ENCODE peak calls at places on chromosomes 11 and 22, in six cellular contexts. C is testis, W is NB4, P is cardiac fibroblast, S is neural progenitor cell, N is AG04450. R is an unnamed sample.

GRCh38 chr11:114914231-114915005 is 236.1 kb downstream of the NXPE2 start:
- DNase-seq in P (no peak), C (no peak), W (no peak), S (no peak), N (no peak), R (no peak)

GRCh38 chr22:22882033-22882717 is 5.4 kb upstream of the IGLL5 start:
- DNase-seq in P (peak), S (no peak), N (no peak), W (peak), C (no peak), R (peak)

GRCh38 chr11:126082251-126083109 is 19.8 kb upstream of the CDON start:
- DNase-seq in S (peak), W (no peak), N (no peak), C (no peak), P (no peak), R (no peak)

GRCh38 chr11:120828847-120829246 is 195.1 kb upstream of the TBCEL start:
- DNase-seq in S (no peak), C (no peak), W (no peak), N (no peak), P (no peak), R (no peak)

GRCh38 chr22:19039796-19040580 is 82.2 kb downstream of the DGCR2 start:
- DNase-seq in W (no peak), N (no peak), C (no peak), P (no peak), S (no peak), R (no peak)

GRCh38 chr11:5509803-5510202 is at the start of gene UBQLN3:
- DNase-seq in W (no peak), N (no peak), C (no peak), S (no peak), P (no peak), R (no peak)

GRCh38 chr11:119745112-119745511 is 16.1 kb upstream of the NECTIN1 start:
- DNase-seq in C (no peak), P (no peak), S (no peak), W (no peak), N (no peak), R (no peak)

GRCh38 chr22:45831394-45831793 is 145.6 kb downstream of the WNT7B start:
- DNase-seq in P (peak), N (no peak), W (no peak), C (no peak), S (no peak), R (no peak)

GRCh38 chr11:11501546-11502274 is 120.1 kb downstream of the GALNT18 start:
- DNase-seq in P (no peak), W (peak), C (peak), N (no peak), S (no peak), R (no peak)

GRCh38 chr22:45231293-45231692 is 9.4 kb downstream of the KIAA0930 start:
- DNase-seq in N (no peak), C (no peak), S (no peak), W (no peak), P (no peak), R (peak)

GRCh38 chr11:125202362-125202880 is 37.9 kb downstream of the PKNOX2 start:
- DNase-seq in P (no peak), W (no peak), C (no peak), S (peak), N (no peak), R (no peak)

GRCh38 chr11:130785376-130786110 is 130.7 kb downstream of the SNX19 start:
- DNase-seq in S (peak), C (no peak), N (peak), W (peak), P (peak), R (peak)

GRCh38 chr11:74682731-74683278 is 48.4 kb downstream of the CHRDL2 start:
- DNase-seq in N (no peak), W (no peak), C (no peak), P (no peak), S (no peak), R (no peak)

GRCh38 chr11:78213526-78214330 is 25.0 kb downstream of the USP35 start:
- DNase-seq in W (no peak), N (no peak), S (no peak), P (no peak), C (no peak), R (no peak)

GRCh38 chr22:24420072-24420976 is 7.1 kb upstream of the ADORA2A start:
- DNase-seq in C (no peak), S (peak), W (no peak), P (peak), N (no peak), R (no peak)

GRCh38 chr22:24417200-24417599 is 10.2 kb upstream of the ADORA2A start:
- DNase-seq in P (no peak), S (no peak), W (peak), N (no peak), C (no peak), R (no peak)

GRCh38 chr22:24417901-24418641 is 9.3 kb upstream of the ADORA2A start:
- DNase-seq in N (no peak), P (peak), S (no peak), C (no peak), W (no peak), R (no peak)

GRCh38 chr22:24419480-24419860 is 7.9 kb upstream of the ADORA2A start:
- DNase-seq in C (no peak), N (no peak), P (no peak), W (no peak), S (no peak), R (no peak)

DNA sequence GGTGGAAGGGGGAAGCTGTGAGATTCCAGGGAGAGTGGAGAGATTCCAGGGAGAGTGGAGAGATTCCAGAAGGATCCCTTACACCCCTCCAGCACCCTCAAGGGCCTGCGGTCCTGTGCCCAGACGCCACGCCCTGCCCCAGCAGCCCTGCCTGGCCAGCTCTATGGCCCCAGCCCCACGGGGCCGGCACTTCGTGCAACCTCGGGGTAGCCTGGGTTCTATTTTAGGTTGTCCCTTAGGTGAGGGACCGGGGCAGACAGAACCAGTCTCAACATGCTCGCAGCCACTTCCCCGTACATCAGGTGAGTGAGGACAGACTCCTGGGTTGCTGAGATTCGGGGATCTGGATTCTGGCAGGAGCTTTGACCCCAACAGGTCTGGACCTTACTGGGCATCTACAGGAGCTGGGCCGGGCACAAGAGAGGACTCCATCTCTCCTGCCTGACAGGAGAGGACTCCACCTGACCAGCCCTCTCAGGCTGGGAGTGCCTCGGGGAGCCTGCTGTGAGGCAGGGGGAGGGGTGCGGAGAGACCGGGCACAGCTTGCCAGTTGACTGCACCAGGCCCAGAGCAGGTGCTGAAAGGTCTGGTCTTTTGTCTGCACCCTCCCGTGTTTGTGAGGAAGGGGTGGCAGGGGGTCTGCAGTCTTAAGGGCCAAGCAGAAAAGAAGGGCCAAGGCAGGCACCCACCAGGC is 8.5 kb upstream of the ADORA2A start:
- DNase-seq in W (no peak), N (no peak), S (no peak), C (no peak), P (no peak), R (no peak)
- H3K4me3 ChIP-seq in W (no peak), N (no peak), S (no peak), C (no peak), P (no peak), R (no peak)

DNA sequence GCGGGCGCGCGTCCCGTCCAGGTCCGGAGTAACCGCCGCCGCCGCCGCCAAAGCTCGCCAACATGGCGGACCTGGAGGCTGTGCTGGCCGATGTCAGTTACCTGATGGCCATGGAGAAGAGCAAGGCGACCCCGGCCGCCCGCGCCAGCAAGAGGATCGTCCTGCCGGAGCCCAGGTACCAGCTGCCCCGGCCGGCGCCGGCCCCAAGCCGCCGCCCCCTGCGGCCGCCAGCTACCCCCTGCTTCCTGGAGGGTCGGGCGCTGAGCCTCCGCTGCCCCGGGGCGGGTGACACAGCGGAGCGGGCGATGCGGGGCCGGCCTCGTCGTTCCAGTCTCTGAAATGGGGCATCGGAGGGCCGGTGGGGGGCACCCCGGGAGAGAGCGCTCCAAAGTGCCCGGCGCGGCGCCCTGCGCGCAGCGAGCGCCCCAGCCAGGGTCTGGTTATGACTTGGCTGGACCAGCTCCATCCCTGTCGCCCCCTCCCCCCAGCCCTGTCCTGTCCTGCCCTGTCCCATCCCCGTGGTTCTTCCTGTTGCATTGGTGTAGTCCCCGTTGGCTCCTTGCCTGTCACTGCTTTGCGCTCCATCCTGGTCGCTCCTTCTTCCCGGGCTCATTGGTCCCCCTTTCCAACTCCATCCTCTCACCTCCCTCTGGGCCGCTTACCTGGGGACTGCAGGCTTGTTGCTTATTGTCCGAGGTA is 653 bp downstream of the GRK3 start:
- DNase-seq in N (no peak), W (peak), P (peak), S (peak), C (peak), R (peak)
- H3K4me3 ChIP-seq in N (peak), W (peak), P (peak), S (peak), C (peak), R (peak)

DNA sequence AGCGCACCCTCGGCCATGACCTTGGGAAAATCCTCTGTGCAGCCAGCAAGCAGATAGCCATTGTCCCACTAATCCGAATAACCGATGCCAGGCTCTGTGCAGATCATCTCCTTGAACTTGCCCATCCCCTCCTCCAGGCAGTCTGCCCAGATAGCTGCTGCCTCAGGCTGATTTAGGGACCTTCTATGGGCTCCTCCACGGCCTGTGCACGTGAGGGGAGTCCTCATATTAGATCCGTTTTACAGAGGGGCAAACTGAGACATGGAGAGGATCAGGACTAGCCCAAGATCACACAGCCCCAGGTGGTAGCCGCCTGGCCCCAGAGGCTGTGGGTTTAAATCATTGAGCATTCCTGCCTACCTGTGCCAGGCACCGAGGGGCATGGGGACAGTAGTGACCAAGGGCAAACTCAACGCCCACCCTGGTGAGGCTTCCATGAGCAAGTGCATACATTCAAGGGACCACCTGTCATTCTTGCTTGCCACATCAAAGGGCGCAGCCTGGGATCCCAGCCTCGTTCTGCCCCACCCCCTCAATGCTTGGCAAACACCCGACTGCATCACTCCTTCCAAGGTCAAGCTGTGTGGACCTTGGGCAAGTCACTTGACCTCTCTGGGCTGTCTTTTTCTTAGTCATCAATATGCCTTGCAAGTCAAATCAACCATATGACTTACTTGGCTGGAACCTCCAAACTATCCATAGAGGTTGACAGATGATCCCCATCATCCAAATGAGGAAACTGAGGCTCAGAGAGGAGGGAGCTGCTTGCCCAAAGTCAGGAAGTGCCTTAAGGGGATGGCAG is 131.6 kb downstream of the MN1 start:
- DNase-seq in S (no peak), C (peak), P (peak), W (peak), N (no peak), R (no peak)
- H3K4me3 ChIP-seq in S (no peak), C (no peak), P (no peak), W (no peak), N (no peak), R (no peak)

DNA sequence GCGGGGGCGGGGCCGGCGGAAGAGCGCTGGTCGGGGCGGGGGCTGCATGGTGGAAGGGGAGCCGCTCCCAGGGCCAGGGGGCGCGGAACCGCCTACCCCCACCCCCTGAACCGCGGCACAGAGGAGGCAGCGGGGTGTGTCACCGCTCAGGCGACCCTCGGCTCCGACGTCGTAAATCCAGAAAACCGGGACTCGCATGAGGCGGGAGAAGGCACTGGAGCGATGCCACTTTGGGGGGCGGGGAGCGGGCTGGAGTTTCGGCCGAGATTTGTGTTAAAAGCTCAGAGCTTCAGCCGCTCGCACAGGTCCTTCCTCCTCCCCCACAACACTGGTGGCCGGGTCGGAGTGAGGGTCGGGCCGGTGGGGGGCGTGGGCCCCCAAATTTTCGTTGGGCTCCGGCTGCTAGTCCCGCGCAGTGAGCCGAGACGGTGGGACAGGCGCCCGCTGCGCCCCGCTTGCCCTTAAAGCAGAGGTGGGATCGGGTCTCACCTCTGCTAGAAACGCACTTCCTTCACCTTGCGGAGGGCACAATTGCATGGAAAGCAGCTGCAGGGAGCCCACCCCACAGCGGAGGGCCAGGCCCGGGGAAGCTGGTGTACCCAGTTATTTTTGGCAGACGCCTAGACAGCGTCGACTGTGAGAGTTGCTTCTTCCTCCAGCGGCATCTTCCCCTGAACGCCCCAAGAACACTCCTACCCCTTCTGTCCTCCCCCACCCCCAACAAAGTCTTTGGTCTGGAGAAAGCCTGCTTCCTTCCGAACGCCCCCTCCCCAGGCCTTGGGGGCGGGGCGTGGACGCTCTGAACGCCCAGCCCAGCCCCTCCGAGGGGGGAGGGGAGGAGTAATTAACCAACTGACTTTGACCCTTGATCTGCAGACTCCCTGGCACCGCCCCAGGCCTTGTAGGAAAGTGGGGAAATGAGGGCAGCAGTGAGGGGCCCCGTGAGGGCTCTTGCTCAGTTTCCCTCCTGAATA is 1.1 kb downstream of the OVOL1 start:
- DNase-seq in P (no peak), W (no peak), S (peak), N (no peak), C (peak), R (no peak)
- H3K4me3 ChIP-seq in P (no peak), W (no peak), S (peak), N (no peak), C (peak), R (peak)

DNA sequence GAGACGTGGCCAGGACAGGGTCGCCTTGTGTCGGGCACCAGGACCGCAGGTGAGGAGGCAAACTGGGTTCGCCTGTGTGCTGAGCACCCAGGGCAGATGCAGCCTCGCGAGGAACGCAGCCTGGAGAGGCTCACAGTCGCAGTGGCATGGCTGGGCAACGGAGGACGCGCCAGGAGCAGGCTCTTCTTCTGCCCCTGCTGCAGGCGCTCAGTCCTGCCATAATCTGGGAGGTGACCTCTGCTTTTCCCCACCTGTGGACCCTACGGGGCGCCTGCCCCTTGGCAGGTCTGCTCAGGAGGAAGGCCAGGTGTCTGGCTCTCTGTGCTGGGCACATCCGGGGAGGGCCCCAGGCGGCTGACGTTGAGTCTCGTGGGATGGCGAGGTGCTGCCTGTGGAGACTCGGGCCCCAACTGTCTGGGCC is 1136.2 kb downstream of the BRD1 start:
- DNase-seq in N (no peak), S (no peak), W (no peak), C (no peak), P (no peak), R (no peak)
- H3K4me3 ChIP-seq in N (no peak), S (no peak), W (no peak), C (no peak), P (no peak), R (no peak)

DNA sequence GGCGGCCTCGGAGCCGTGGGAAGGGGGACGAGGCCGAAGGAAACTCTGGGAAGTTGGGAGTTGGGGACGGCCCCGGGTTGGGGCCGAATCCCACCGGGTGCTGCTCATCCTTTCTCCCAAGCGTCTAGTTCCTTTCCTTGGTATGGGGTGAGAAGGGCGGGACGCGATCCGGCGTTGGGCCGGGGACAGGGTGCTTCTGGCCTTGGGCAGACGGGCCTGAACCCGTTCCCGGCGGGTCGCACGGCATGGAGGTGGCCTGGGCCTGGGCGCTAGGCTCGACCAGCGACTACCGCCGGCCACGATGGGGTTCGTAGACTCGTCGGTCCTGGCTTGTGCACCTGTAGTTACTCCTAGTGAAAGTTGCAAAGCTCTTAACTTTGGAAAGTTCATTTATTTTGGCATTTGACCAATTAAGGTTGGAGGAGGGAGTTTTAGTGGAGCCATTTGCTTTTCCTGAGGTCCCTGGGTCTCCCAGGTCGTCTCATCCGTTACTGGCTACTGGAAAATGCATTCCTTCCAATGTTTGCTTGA is 1.0 kb downstream of the SYT9 start:
- DNase-seq in W (no peak), S (peak), N (no peak), P (no peak), C (no peak), R (no peak)
- H3K4me3 ChIP-seq in W (no peak), S (peak), N (no peak), P (no peak), C (peak), R (no peak)

GRCh38 chr11:87675993-87676392 is 499.2 kb downstream of the RAB38 start:
- DNase-seq in S (no peak), C (no peak), N (no peak), W (no peak), P (no peak), R (no peak)
- H3K4me3 ChIP-seq in S (no peak), C (no peak), N (no peak), W (no peak), P (no peak), R (no peak)

DNA sequence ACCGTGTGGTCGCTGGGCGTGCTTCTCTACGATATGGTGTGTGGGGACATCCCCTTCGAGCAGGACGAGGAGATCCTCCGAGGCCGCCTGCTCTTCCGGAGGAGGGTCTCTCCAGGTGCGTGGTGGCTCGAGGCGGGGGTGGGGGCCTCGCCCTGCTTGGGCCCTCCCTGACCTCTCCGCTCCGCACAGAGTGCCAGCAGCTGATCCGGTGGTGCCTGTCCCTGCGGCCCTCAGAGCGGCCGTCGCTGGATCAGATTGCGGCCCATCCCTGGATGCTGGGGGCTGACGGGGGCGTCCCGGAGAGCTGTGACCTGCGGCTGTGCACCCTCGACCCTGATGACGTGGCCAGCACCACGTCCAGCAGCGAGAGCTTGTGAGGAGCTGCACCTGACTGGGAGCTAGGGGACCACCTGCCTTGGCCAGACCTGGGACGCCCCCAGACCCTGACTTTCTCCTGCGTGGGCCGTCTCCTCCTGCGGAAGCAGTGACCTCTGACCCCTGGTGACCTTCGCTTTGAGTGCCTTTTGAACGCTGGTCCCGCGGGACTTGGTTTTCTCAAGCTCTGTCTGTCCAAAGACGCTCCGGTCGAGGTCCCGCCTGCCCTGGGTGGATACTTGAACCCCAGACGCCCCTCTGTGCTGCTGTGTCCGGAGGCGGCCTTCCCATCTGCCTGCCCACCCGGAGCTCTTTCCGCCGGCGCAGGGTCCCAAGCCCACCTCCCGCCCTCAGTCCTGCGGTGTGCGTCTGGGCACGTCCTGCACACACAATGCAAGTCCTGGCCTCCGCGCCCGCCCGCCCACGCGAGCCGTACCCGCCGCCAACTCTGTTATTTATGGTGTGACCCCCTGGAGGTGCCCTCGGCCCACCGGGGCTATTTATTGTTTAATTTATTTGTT is 2.4 kb downstream of the PIM3 start:
- DNase-seq in C (no peak), S (no peak), W (no peak), N (no peak), P (no peak), R (no peak)
- H3K4me3 ChIP-seq in C (peak), S (peak), W (peak), N (peak), P (peak), R (peak)

GRCh38 chr22:21734540-21735197 is 925 bp downstream of the YPEL1 start:
- DNase-seq in W (peak), C (no peak), S (peak), N (no peak), P (no peak), R (no peak)
- H3K4me3 ChIP-seq in W (peak), C (peak), S (peak), N (peak), P (peak), R (peak)